ENCODE peak calls at places on chromosomes 1 and 21, in eight cellular contexts. One of them, this sample, is unnamed.

GRCh38 chr1:217734973-217735372 is 103.8 kb downstream of the SPATA17 start:
- DNase-seq in tibial artery: no peak
- DNase-seq in neuronal stem cell: no peak
- DNase-seq in sigmoid colon: no peak
- DNase-seq in activated naive CD4-positive, alpha-beta T cell: no peak
- DNase-seq in epithelial cell of esophagus: peak; percentile 64
- DNase-seq in sciatic nerve: no peak
- DNase-seq in M059J: no peak
- DNase-seq in this sample: no peak

GRCh38 chr1:217896490-217896889 is 265.3 kb downstream of the SPATA17 start:
- DNase-seq in tibial artery: no peak
- DNase-seq in neuronal stem cell: no peak
- DNase-seq in sigmoid colon: no peak
- DNase-seq in activated naive CD4-positive, alpha-beta T cell: no peak
- DNase-seq in epithelial cell of esophagus: no peak
- DNase-seq in sciatic nerve: no peak
- DNase-seq in M059J: peak; percentile 27
- DNase-seq in this sample: no peak

GRCh38 chr1:86860424-86860823 is 53.5 kb downstream of the SELENOF start:
- DNase-seq in tibial artery: no peak
- DNase-seq in neuronal stem cell: no peak
- DNase-seq in sigmoid colon: no peak
- DNase-seq in activated naive CD4-positive, alpha-beta T cell: no peak
- DNase-seq in epithelial cell of esophagus: no peak
- DNase-seq in sciatic nerve: no peak
- DNase-seq in M059J: no peak
- DNase-seq in this sample: no peak

GRCh38 chr1:56644064-56644940 is 812 bp upstream of the PRKAA2 start:
- DNase-seq in tibial artery: no peak
- DNase-seq in neuronal stem cell: no peak
- DNase-seq in sigmoid colon: no peak
- DNase-seq in activated naive CD4-positive, alpha-beta T cell: no peak
- DNase-seq in epithelial cell of esophagus: no peak
- DNase-seq in sciatic nerve: no peak
- DNase-seq in M059J: peak; percentile 11
- DNase-seq in this sample: no peak

GRCh38 chr1:185565314-185565713 is 168.9 kb upstream of the HMCN1 start:
- DNase-seq in tibial artery: no peak
- DNase-seq in neuronal stem cell: no peak
- DNase-seq in sigmoid colon: no peak
- DNase-seq in activated naive CD4-positive, alpha-beta T cell: no peak
- DNase-seq in epithelial cell of esophagus: peak; percentile 98
- DNase-seq in sciatic nerve: no peak
- DNase-seq in M059J: peak; percentile 97
- DNase-seq in this sample: no peak

GRCh38 chr1:83064589-83065242 is 934.2 kb downstream of the TTLL7 start:
- DNase-seq in tibial artery: no peak
- DNase-seq in neuronal stem cell: no peak
- DNase-seq in sigmoid colon: no peak
- DNase-seq in activated naive CD4-positive, alpha-beta T cell: no peak
- DNase-seq in epithelial cell of esophagus: no peak
- DNase-seq in sciatic nerve: no peak
- DNase-seq in M059J: peak; percentile 31
- DNase-seq in this sample: no peak

GRCh38 chr1:80534606-80535360 is 1266.0 kb upstream of the ADGRL2 start:
- DNase-seq in tibial artery: no peak
- DNase-seq in neuronal stem cell: no peak
- DNase-seq in sigmoid colon: no peak
- DNase-seq in activated naive CD4-positive, alpha-beta T cell: no peak
- DNase-seq in epithelial cell of esophagus: peak; percentile 44
- DNase-seq in sciatic nerve: no peak
- DNase-seq in M059J: no peak
- DNase-seq in this sample: no peak

GRCh38 chr1:58047265-58047858 is 499.2 kb downstream of the OMA1 start:
- DNase-seq in tibial artery: no peak
- DNase-seq in neuronal stem cell: no peak
- DNase-seq in sigmoid colon: no peak
- DNase-seq in activated naive CD4-positive, alpha-beta T cell: no peak
- DNase-seq in epithelial cell of esophagus: peak; percentile 34
- DNase-seq in sciatic nerve: no peak
- DNase-seq in M059J: peak; percentile 15
- DNase-seq in this sample: no peak

GRCh38 chr1:244349103-244349531 is 102.6 kb downstream of the ADSS2 start:
- DNase-seq in tibial artery: peak; percentile 72
- DNase-seq in neuronal stem cell: no peak
- DNase-seq in sigmoid colon: peak; percentile 71
- DNase-seq in activated naive CD4-positive, alpha-beta T cell: no peak
- DNase-seq in epithelial cell of esophagus: peak; percentile 78
- DNase-seq in sciatic nerve: no peak
- DNase-seq in M059J: peak; percentile 83
- DNase-seq in this sample: no peak

GRCh38 chr1:116882866-116883265 is 26.9 kb upstream of the PTGFRN start:
- DNase-seq in tibial artery: no peak
- DNase-seq in neuronal stem cell: no peak
- DNase-seq in sigmoid colon: no peak
- DNase-seq in activated naive CD4-positive, alpha-beta T cell: no peak
- DNase-seq in epithelial cell of esophagus: no peak
- DNase-seq in sciatic nerve: no peak
- DNase-seq in M059J: no peak
- DNase-seq in this sample: no peak

GRCh38 chr1:198939946-198940345 is 301.1 kb downstream of the PTPRC start:
- DNase-seq in tibial artery: no peak
- DNase-seq in neuronal stem cell: no peak
- DNase-seq in sigmoid colon: no peak
- DNase-seq in activated naive CD4-positive, alpha-beta T cell: no peak
- DNase-seq in epithelial cell of esophagus: no peak
- DNase-seq in sciatic nerve: no peak
- DNase-seq in M059J: no peak
- DNase-seq in this sample: no peak

GRCh38 chr1:176051902-176052518 is 155.1 kb downstream of the COP1 start:
- DNase-seq in tibial artery: no peak
- DNase-seq in neuronal stem cell: no peak
- DNase-seq in sigmoid colon: no peak
- DNase-seq in activated naive CD4-positive, alpha-beta T cell: no peak
- DNase-seq in epithelial cell of esophagus: peak; percentile 62
- DNase-seq in sciatic nerve: no peak
- DNase-seq in M059J: no peak
- DNase-seq in this sample: no peak

GRCh38 chr1:230781596-230781995 is 34.4 kb downstream of the CAPN9 start:
- DNase-seq in tibial artery: no peak
- DNase-seq in neuronal stem cell: no peak
- DNase-seq in sigmoid colon: no peak
- DNase-seq in activated naive CD4-positive, alpha-beta T cell: no peak
- DNase-seq in epithelial cell of esophagus: peak; percentile 18
- DNase-seq in sciatic nerve: no peak
- DNase-seq in M059J: no peak
- DNase-seq in this sample: no peak

GRCh38 chr1:66996018-66996682 is 57.8 kb downstream of the SLC35D1 start:
- DNase-seq in tibial artery: peak; percentile 77
- DNase-seq in neuronal stem cell: peak; percentile 45
- DNase-seq in sigmoid colon: peak; percentile 70
- DNase-seq in activated naive CD4-positive, alpha-beta T cell: peak; percentile 24
- DNase-seq in epithelial cell of esophagus: peak; percentile 74
- DNase-seq in sciatic nerve: no peak
- DNase-seq in M059J: peak; percentile 68
- DNase-seq in this sample: no peak

GRCh38 chr21:45894107-45894810 is 87.3 kb upstream of the COL6A1 start:
- DNase-seq in tibial artery: no peak
- DNase-seq in neuronal stem cell: no peak
- DNase-seq in sigmoid colon: peak; percentile 89
- DNase-seq in activated naive CD4-positive, alpha-beta T cell: no peak
- DNase-seq in epithelial cell of esophagus: no peak
- DNase-seq in sciatic nerve: no peak
- DNase-seq in M059J: peak; percentile 30
- DNase-seq in this sample: peak; percentile 97

GRCh38 chr1:58818075-58818474 is 34.2 kb upstream of the JUN start:
- DNase-seq in tibial artery: no peak
- DNase-seq in neuronal stem cell: no peak
- DNase-seq in sigmoid colon: no peak
- DNase-seq in activated naive CD4-positive, alpha-beta T cell: no peak
- DNase-seq in epithelial cell of esophagus: peak; percentile 95
- DNase-seq in sciatic nerve: no peak
- DNase-seq in M059J: peak; percentile 81
- DNase-seq in this sample: no peak

GRCh38 chr1:88892146-88892877 is 945 bp upstream of the GTF2B start:
- DNase-seq in tibial artery: no peak
- DNase-seq in neuronal stem cell: no peak
- DNase-seq in sigmoid colon: no peak
- DNase-seq in activated naive CD4-positive, alpha-beta T cell: no peak
- DNase-seq in epithelial cell of esophagus: peak; percentile 50
- DNase-seq in sciatic nerve: no peak
- DNase-seq in M059J: peak; percentile 53
- DNase-seq in this sample: no peak

GRCh38 chr21:36902793-36903192 is 63.7 kb downstream of the HLCS start:
- DNase-seq in tibial artery: no peak
- DNase-seq in neuronal stem cell: no peak
- DNase-seq in sigmoid colon: no peak
- DNase-seq in activated naive CD4-positive, alpha-beta T cell: no peak
- DNase-seq in epithelial cell of esophagus: peak; percentile 9
- DNase-seq in sciatic nerve: no peak
- DNase-seq in M059J: peak; percentile 37
- DNase-seq in this sample: no peak

GRCh38 chr1:22344851-22345560 is 106.6 kb upstream of the ZBTB40 start:
- DNase-seq in tibial artery: no peak
- DNase-seq in neuronal stem cell: no peak
- DNase-seq in sigmoid colon: no peak
- DNase-seq in activated naive CD4-positive, alpha-beta T cell: no peak
- DNase-seq in epithelial cell of esophagus: no peak
- DNase-seq in sciatic nerve: no peak
- DNase-seq in M059J: no peak
- DNase-seq in this sample: no peak

GRCh38 chr1:87399264-87399663 is 70.6 kb downstream of the LMO4 start:
- DNase-seq in tibial artery: no peak
- DNase-seq in neuronal stem cell: no peak
- DNase-seq in sigmoid colon: no peak
- DNase-seq in activated naive CD4-positive, alpha-beta T cell: no peak
- DNase-seq in epithelial cell of esophagus: peak; percentile 93
- DNase-seq in sciatic nerve: no peak
- DNase-seq in M059J: peak; percentile 70
- DNase-seq in this sample: no peak

GRCh38 chr21:44791246-44791645 is 10.4 kb downstream of the UBE2G2 start:
- DNase-seq in tibial artery: no peak
- DNase-seq in neuronal stem cell: no peak
- DNase-seq in sigmoid colon: no peak
- DNase-seq in activated naive CD4-positive, alpha-beta T cell: no peak
- DNase-seq in epithelial cell of esophagus: no peak
- DNase-seq in sciatic nerve: no peak
- DNase-seq in M059J: no peak
- DNase-seq in this sample: no peak

GRCh38 chr1:248114890-248115289 is 19.9 kb downstream of the OR2L13 start:
- DNase-seq in tibial artery: no peak
- DNase-seq in neuronal stem cell: no peak
- DNase-seq in sigmoid colon: no peak
- DNase-seq in activated naive CD4-positive, alpha-beta T cell: no peak
- DNase-seq in epithelial cell of esophagus: no peak
- DNase-seq in sciatic nerve: no peak
- DNase-seq in M059J: no peak
- DNase-seq in this sample: no peak